ENCODE peak calls at places on chromosomes 12 and 14, in ten cellular contexts. One of them, this sample, is unnamed.

GRCh38 chr14:47442206-47442605 is 233.2 kb downstream of the MDGA2 start:
- DNase-seq in stimulated activated CD8-positive, alpha-beta memory T cell treated with anti-CD3 and anti-CD28 coated beads, Interleukin-2, amount 100 ng/mL, for 1 hour: no peak
- DNase-seq in BJ: no peak
- DNase-seq in heart left ventricle: no peak
- DNase-seq in SK-MEL-5: peak
- DNase-seq in NCI-H1105 treated with DMSO at 0.1 percent for 48 hours: peak
- DNase-seq in GM06990: no peak
- DNase-seq in fibroblast of mammary gland: peak
- DNase-seq in T follicular helper cell: no peak
- DNase-seq in posterior cingulate gyrus: no peak
- DNase-seq in this sample: peak

GRCh38 chr14:95507174-95507573 is 9.3 kb downstream of the SYNE3 start:
- DNase-seq in stimulated activated CD8-positive, alpha-beta memory T cell treated with anti-CD3 and anti-CD28 coated beads, Interleukin-2, amount 100 ng/mL, for 1 hour: no peak
- DNase-seq in BJ: peak
- DNase-seq in heart left ventricle: peak
- DNase-seq in SK-MEL-5: peak
- DNase-seq in NCI-H1105 treated with DMSO at 0.1 percent for 48 hours: no peak
- DNase-seq in GM06990: no peak
- DNase-seq in fibroblast of mammary gland: peak
- DNase-seq in T follicular helper cell: no peak
- DNase-seq in posterior cingulate gyrus: no peak
- DNase-seq in this sample: peak

GRCh38 chr12:50638482-50638880 is 125.4 kb upstream of the ATF1 start:
- DNase-seq in stimulated activated CD8-positive, alpha-beta memory T cell treated with anti-CD3 and anti-CD28 coated beads, Interleukin-2, amount 100 ng/mL, for 1 hour: no peak
- DNase-seq in BJ: no peak
- DNase-seq in heart left ventricle: no peak
- DNase-seq in SK-MEL-5: no peak
- DNase-seq in NCI-H1105 treated with DMSO at 0.1 percent for 48 hours: no peak
- DNase-seq in GM06990: no peak
- DNase-seq in fibroblast of mammary gland: no peak
- DNase-seq in T follicular helper cell: no peak
- DNase-seq in posterior cingulate gyrus: no peak
- DNase-seq in this sample: no peak

GRCh38 chr12:90017316-90017715 is 308.7 kb upstream of the ATP2B1 start:
- DNase-seq in stimulated activated CD8-positive, alpha-beta memory T cell treated with anti-CD3 and anti-CD28 coated beads, Interleukin-2, amount 100 ng/mL, for 1 hour: no peak
- DNase-seq in BJ: no peak
- DNase-seq in heart left ventricle: no peak
- DNase-seq in SK-MEL-5: no peak
- DNase-seq in NCI-H1105 treated with DMSO at 0.1 percent for 48 hours: no peak
- DNase-seq in GM06990: no peak
- DNase-seq in fibroblast of mammary gland: no peak
- DNase-seq in T follicular helper cell: no peak
- DNase-seq in posterior cingulate gyrus: no peak
- DNase-seq in this sample: no peak

GRCh38 chr14:105275267-105275946 is 25.4 kb downstream of the BRF1 start:
- DNase-seq in stimulated activated CD8-positive, alpha-beta memory T cell treated with anti-CD3 and anti-CD28 coated beads, Interleukin-2, amount 100 ng/mL, for 1 hour: no peak
- DNase-seq in BJ: peak
- DNase-seq in heart left ventricle: no peak
- DNase-seq in SK-MEL-5: peak
- DNase-seq in NCI-H1105 treated with DMSO at 0.1 percent for 48 hours: no peak
- DNase-seq in GM06990: no peak
- DNase-seq in fibroblast of mammary gland: peak
- DNase-seq in T follicular helper cell: no peak
- DNase-seq in posterior cingulate gyrus: no peak
- DNase-seq in this sample: no peak

GRCh38 chr14:54314365-54315134 is 82.3 kb upstream of the CDKN3 start:
- DNase-seq in stimulated activated CD8-positive, alpha-beta memory T cell treated with anti-CD3 and anti-CD28 coated beads, Interleukin-2, amount 100 ng/mL, for 1 hour: no peak
- DNase-seq in BJ: no peak
- DNase-seq in heart left ventricle: no peak
- DNase-seq in SK-MEL-5: no peak
- DNase-seq in NCI-H1105 treated with DMSO at 0.1 percent for 48 hours: no peak
- DNase-seq in GM06990: no peak
- DNase-seq in fibroblast of mammary gland: no peak
- DNase-seq in T follicular helper cell: no peak
- DNase-seq in posterior cingulate gyrus: no peak
- DNase-seq in this sample: no peak

GRCh38 chr12:59858508-59858907 is 262.7 kb downstream of the SLC16A7 start:
- DNase-seq in stimulated activated CD8-positive, alpha-beta memory T cell treated with anti-CD3 and anti-CD28 coated beads, Interleukin-2, amount 100 ng/mL, for 1 hour: no peak
- DNase-seq in BJ: no peak
- DNase-seq in heart left ventricle: no peak
- DNase-seq in SK-MEL-5: no peak
- DNase-seq in NCI-H1105 treated with DMSO at 0.1 percent for 48 hours: no peak
- DNase-seq in GM06990: no peak
- DNase-seq in fibroblast of mammary gland: no peak
- DNase-seq in T follicular helper cell: no peak
- DNase-seq in posterior cingulate gyrus: no peak
- DNase-seq in this sample: no peak

GRCh38 chr14:105398726-105399440 is 545 bp downstream of the TEX22 start:
- DNase-seq in stimulated activated CD8-positive, alpha-beta memory T cell treated with anti-CD3 and anti-CD28 coated beads, Interleukin-2, amount 100 ng/mL, for 1 hour: no peak
- DNase-seq in BJ: no peak
- DNase-seq in heart left ventricle: no peak
- DNase-seq in SK-MEL-5: peak
- DNase-seq in NCI-H1105 treated with DMSO at 0.1 percent for 48 hours: no peak
- DNase-seq in GM06990: no peak
- DNase-seq in fibroblast of mammary gland: peak
- DNase-seq in T follicular helper cell: no peak
- DNase-seq in posterior cingulate gyrus: no peak
- DNase-seq in this sample: no peak

GRCh38 chr14:102870994-102871831 is 51.2 kb upstream of the AMN start:
- DNase-seq in stimulated activated CD8-positive, alpha-beta memory T cell treated with anti-CD3 and anti-CD28 coated beads, Interleukin-2, amount 100 ng/mL, for 1 hour: no peak
- DNase-seq in BJ: no peak
- DNase-seq in heart left ventricle: peak
- DNase-seq in SK-MEL-5: no peak
- DNase-seq in NCI-H1105 treated with DMSO at 0.1 percent for 48 hours: peak
- DNase-seq in GM06990: no peak
- DNase-seq in fibroblast of mammary gland: no peak
- DNase-seq in T follicular helper cell: no peak
- DNase-seq in posterior cingulate gyrus: no peak
- DNase-seq in this sample: no peak